ENCODE peak calls at places on chromosomes 3 and 15, in nine cellular contexts. J, Y, S, Z, R, O, V, G and M are unnamed samples.
A peak's percentile ranks its signal among the peaks of the same experiment; 100 is the strongest.

GRCh38 chr3:5429517-5429890 is 242.0 kb downstream of the EDEM1 start:
- DNase-seq in G (no peak), S (no peak), Y (no peak), R (no peak), J (no peak), O (no peak), Z (no peak), V (no peak), M (no peak)

GRCh38 chr15:62932436-62932835 is 110.1 kb upstream of the TPM1 start:
- DNase-seq in Z (no peak), R (no peak), J (peak; percentile 77), G (no peak), Y (no peak), O (no peak), S (no peak), V (no peak), M (no peak)

GRCh38 chr3:63142681-63143080 is 135.4 kb upstream of the SYNPR start:
- DNase-seq in R (no peak), S (no peak), V (no peak), J (no peak), G (no peak), Y (no peak), O (no peak), Z (no peak), M (no peak)

GRCh38 chr3:167941234-167941995 is 154.3 kb downstream of the GOLIM4 start:
- DNase-seq in V (no peak), G (no peak), S (no peak), O (peak; percentile 88), J (peak; percentile 67), Z (no peak), Y (peak; percentile 10), R (no peak), M (no peak)

GRCh38 chr3:15102256-15102655 is 3.3 kb upstream of the RBSN start:
- DNase-seq in S (no peak), O (no peak), V (no peak), Y (no peak), G (no peak), J (no peak), R (no peak), Z (no peak), M (no peak)

GRCh38 chr15:71237456-71238188 is 122.4 kb downstream of the THSD4 start:
- DNase-seq in Z (no peak), V (peak; percentile 15), O (peak; percentile 95), Y (peak; percentile 27), R (peak; percentile 84), G (no peak), J (peak; percentile 93), S (no peak), M (peak; percentile 52)

GRCh38 chr3:159732172-159733111 is 256.2 kb upstream of the IL12A start:
- DNase-seq in Y (peak; percentile 91), S (no peak), G (no peak), V (peak; percentile 69), R (no peak), O (peak; percentile 90), Z (no peak), J (peak; percentile 82), M (peak; percentile 73)

GRCh38 chr3:139312959-139313358 is 30.9 kb upstream of the MRPS22 start:
- DNase-seq in J (peak; percentile 81), S (no peak), Y (peak; percentile 72), V (no peak), R (peak; percentile 72), G (no peak), O (no peak), Z (no peak), M (peak; percentile 62)

GRCh38 chr3:141108002-141108401 is 56.9 kb downstream of the SPSB4 start:
- DNase-seq in R (no peak), S (no peak), J (no peak), Y (no peak), G (no peak), V (peak; percentile 26), O (no peak), Z (no peak), M (no peak)

GRCh38 chr3:12869025-12869695 is 27.8 kb upstream of the RPL32 start:
- DNase-seq in R (no peak), Y (peak; percentile 66), J (no peak), Z (peak; percentile 28), G (peak; percentile 56), S (peak; percentile 76), V (peak; percentile 80), O (peak; percentile 15), M (no peak)

GRCh38 chr3:145550522-145550921 is 610.5 kb downstream of the PLOD2 start:
- DNase-seq in G (no peak), Y (no peak), S (no peak), R (no peak), J (no peak), Z (no peak), O (no peak), V (no peak), M (no peak)

GRCh38 chr3:185280572-185281365 is 26.9 kb upstream of the EHHADH start:
- DNase-seq in Y (peak; percentile 70), J (peak; percentile 65), R (peak; percentile 69), G (no peak), Z (no peak), O (peak; percentile 41), S (no peak), V (peak; percentile 36), M (no peak)

GRCh38 chr15:51888593-51889195 is 59.2 kb downstream of the TMOD3 start:
- DNase-seq in V (peak; percentile 27), Y (no peak), Z (no peak), S (no peak), J (no peak), O (no peak), G (no peak), R (peak; percentile 50), M (no peak)

GRCh38 chr3:49554639-49555265 is 475 bp downstream of the BSN start:
- DNase-seq in J (no peak), S (peak; percentile 63), R (no peak), V (peak; percentile 83), Y (peak; percentile 44), G (no peak), Z (peak; percentile 67), O (no peak), M (no peak)